ENCODE peak calls at places on chromosome 1, in seven cellular contexts. One of them, this sample, is unnamed.

GRCh38 chr1:116482490-116482889 is 88.3 kb downstream of the CD58 start:
- DNase-seq in DMS 273 treated with DMSO at 0.1 percent for 48 hours: no peak
- DNase-seq in adrenal gland: no peak
- DNase-seq in GM12878: no peak
- DNase-seq in memory B cell: no peak
- DNase-seq in stimulated activated CD4-positive, alpha-beta T cell treated with anti-CD3 and anti-CD28 coated beads, Interleukin-4, amount 100 ng/mL, for 1 hour: no peak
- DNase-seq in NCI-H1105 treated with DMSO at 0.1 percent for 48 hours: no peak
- DNase-seq in this sample: no peak

GRCh38 chr1:84300991-84301758 is at the start of gene SAMD13:
- DNase-seq in DMS 273 treated with DMSO at 0.1 percent for 48 hours: peak; percentile 67
- DNase-seq in adrenal gland: peak; percentile 92
- DNase-seq in GM12878: peak; percentile 37
- DNase-seq in memory B cell: no peak
- DNase-seq in stimulated activated CD4-positive, alpha-beta T cell treated with anti-CD3 and anti-CD28 coated beads, Interleukin-4, amount 100 ng/mL, for 1 hour: peak; percentile 27
- DNase-seq in NCI-H1105 treated with DMSO at 0.1 percent for 48 hours: peak; percentile 85
- DNase-seq in this sample: peak; percentile 79

GRCh38 chr1:235207202-235207565 is 46.1 kb upstream of the RBM34 start:
- DNase-seq in DMS 273 treated with DMSO at 0.1 percent for 48 hours: no peak
- DNase-seq in adrenal gland: no peak
- DNase-seq in GM12878: no peak
- DNase-seq in memory B cell: no peak
- DNase-seq in stimulated activated CD4-positive, alpha-beta T cell treated with anti-CD3 and anti-CD28 coated beads, Interleukin-4, amount 100 ng/mL, for 1 hour: peak; percentile 29
- DNase-seq in NCI-H1105 treated with DMSO at 0.1 percent for 48 hours: no peak
- DNase-seq in this sample: peak; percentile 71

GRCh38 chr1:165907256-165907857 is 79.9 kb downstream of the UCK2 start:
- DNase-seq in DMS 273 treated with DMSO at 0.1 percent for 48 hours: no peak
- DNase-seq in adrenal gland: no peak
- DNase-seq in GM12878: no peak
- DNase-seq in memory B cell: no peak
- DNase-seq in stimulated activated CD4-positive, alpha-beta T cell treated with anti-CD3 and anti-CD28 coated beads, Interleukin-4, amount 100 ng/mL, for 1 hour: no peak
- DNase-seq in NCI-H1105 treated with DMSO at 0.1 percent for 48 hours: no peak
- DNase-seq in this sample: no peak

GRCh38 chr1:228101994-228102790 is 933 bp downstream of the C1orf35 start:
- DNase-seq in DMS 273 treated with DMSO at 0.1 percent for 48 hours: no peak
- DNase-seq in adrenal gland: peak; percentile 59
- DNase-seq in GM12878: no peak
- DNase-seq in memory B cell: no peak
- DNase-seq in stimulated activated CD4-positive, alpha-beta T cell treated with anti-CD3 and anti-CD28 coated beads, Interleukin-4, amount 100 ng/mL, for 1 hour: peak; percentile 62
- DNase-seq in NCI-H1105 treated with DMSO at 0.1 percent for 48 hours: no peak
- DNase-seq in this sample: no peak

GRCh38 chr1:176066709-176067108 is 140.4 kb downstream of the COP1 start:
- DNase-seq in DMS 273 treated with DMSO at 0.1 percent for 48 hours: no peak
- DNase-seq in adrenal gland: no peak
- DNase-seq in GM12878: no peak
- DNase-seq in memory B cell: no peak
- DNase-seq in stimulated activated CD4-positive, alpha-beta T cell treated with anti-CD3 and anti-CD28 coated beads, Interleukin-4, amount 100 ng/mL, for 1 hour: no peak
- DNase-seq in NCI-H1105 treated with DMSO at 0.1 percent for 48 hours: no peak
- DNase-seq in this sample: peak; percentile 73

GRCh38 chr1:16013220-16013907 is 4.5 kb downstream of the HSPB7 start:
- DNase-seq in DMS 273 treated with DMSO at 0.1 percent for 48 hours: no peak
- DNase-seq in adrenal gland: peak; percentile 89
- DNase-seq in GM12878: peak; percentile 24
- DNase-seq in memory B cell: no peak
- DNase-seq in stimulated activated CD4-positive, alpha-beta T cell treated with anti-CD3 and anti-CD28 coated beads, Interleukin-4, amount 100 ng/mL, for 1 hour: peak; percentile 65
- DNase-seq in NCI-H1105 treated with DMSO at 0.1 percent for 48 hours: no peak
- DNase-seq in this sample: peak; percentile 87

GRCh38 chr1:180254854-180255253 is 24.8 kb downstream of the LHX4 start:
- DNase-seq in DMS 273 treated with DMSO at 0.1 percent for 48 hours: no peak
- DNase-seq in adrenal gland: no peak
- DNase-seq in GM12878: no peak
- DNase-seq in memory B cell: no peak
- DNase-seq in stimulated activated CD4-positive, alpha-beta T cell treated with anti-CD3 and anti-CD28 coated beads, Interleukin-4, amount 100 ng/mL, for 1 hour: no peak
- DNase-seq in NCI-H1105 treated with DMSO at 0.1 percent for 48 hours: no peak
- DNase-seq in this sample: no peak

GRCh38 chr1:215018555-215018954 is 64.0 kb upstream of the KCNK2 start:
- DNase-seq in DMS 273 treated with DMSO at 0.1 percent for 48 hours: no peak
- DNase-seq in adrenal gland: no peak
- DNase-seq in GM12878: no peak
- DNase-seq in memory B cell: no peak
- DNase-seq in stimulated activated CD4-positive, alpha-beta T cell treated with anti-CD3 and anti-CD28 coated beads, Interleukin-4, amount 100 ng/mL, for 1 hour: no peak
- DNase-seq in NCI-H1105 treated with DMSO at 0.1 percent for 48 hours: no peak
- DNase-seq in this sample: no peak

GRCh38 chr1:150572918-150573647 is 6.3 kb downstream of the MCL1 start:
- DNase-seq in DMS 273 treated with DMSO at 0.1 percent for 48 hours: no peak
- DNase-seq in adrenal gland: no peak
- DNase-seq in GM12878: no peak
- DNase-seq in memory B cell: no peak
- DNase-seq in stimulated activated CD4-positive, alpha-beta T cell treated with anti-CD3 and anti-CD28 coated beads, Interleukin-4, amount 100 ng/mL, for 1 hour: no peak
- DNase-seq in NCI-H1105 treated with DMSO at 0.1 percent for 48 hours: no peak
- DNase-seq in this sample: peak; percentile 19

GRCh38 chr1:26541816-26542711 is 12.5 kb downstream of the RPS6KA1 start:
- DNase-seq in DMS 273 treated with DMSO at 0.1 percent for 48 hours: no peak
- DNase-seq in adrenal gland: peak; percentile 88
- DNase-seq in GM12878: peak; percentile 88
- DNase-seq in memory B cell: peak; percentile 82
- DNase-seq in stimulated activated CD4-positive, alpha-beta T cell treated with anti-CD3 and anti-CD28 coated beads, Interleukin-4, amount 100 ng/mL, for 1 hour: peak; percentile 68
- DNase-seq in NCI-H1105 treated with DMSO at 0.1 percent for 48 hours: no peak
- DNase-seq in this sample: no peak

GRCh38 chr1:76124196-76124595 is 49.6 kb downstream of the ST6GALNAC3 start:
- DNase-seq in DMS 273 treated with DMSO at 0.1 percent for 48 hours: no peak
- DNase-seq in adrenal gland: no peak
- DNase-seq in GM12878: no peak
- DNase-seq in memory B cell: no peak
- DNase-seq in stimulated activated CD4-positive, alpha-beta T cell treated with anti-CD3 and anti-CD28 coated beads, Interleukin-4, amount 100 ng/mL, for 1 hour: no peak
- DNase-seq in NCI-H1105 treated with DMSO at 0.1 percent for 48 hours: no peak
- DNase-seq in this sample: no peak

GRCh38 chr1:145946477-145946986 is 11.3 kb downstream of the LIX1L start:
- DNase-seq in DMS 273 treated with DMSO at 0.1 percent for 48 hours: no peak
- DNase-seq in adrenal gland: no peak
- DNase-seq in GM12878: no peak
- DNase-seq in memory B cell: no peak
- DNase-seq in stimulated activated CD4-positive, alpha-beta T cell treated with anti-CD3 and anti-CD28 coated beads, Interleukin-4, amount 100 ng/mL, for 1 hour: no peak
- DNase-seq in NCI-H1105 treated with DMSO at 0.1 percent for 48 hours: no peak
- DNase-seq in this sample: no peak

GRCh38 chr1:42013881-42014470 is 95.3 kb upstream of the HIVEP3 start:
- DNase-seq in DMS 273 treated with DMSO at 0.1 percent for 48 hours: no peak
- DNase-seq in adrenal gland: peak; percentile 26
- DNase-seq in GM12878: no peak
- DNase-seq in memory B cell: no peak
- DNase-seq in stimulated activated CD4-positive, alpha-beta T cell treated with anti-CD3 and anti-CD28 coated beads, Interleukin-4, amount 100 ng/mL, for 1 hour: no peak
- DNase-seq in NCI-H1105 treated with DMSO at 0.1 percent for 48 hours: no peak
- DNase-seq in this sample: peak; percentile 9

GRCh38 chr1:109980324-109981127 is 4.0 kb upstream of the AHCYL1 start:
- DNase-seq in DMS 273 treated with DMSO at 0.1 percent for 48 hours: no peak
- DNase-seq in adrenal gland: no peak
- DNase-seq in GM12878: no peak
- DNase-seq in memory B cell: no peak
- DNase-seq in stimulated activated CD4-positive, alpha-beta T cell treated with anti-CD3 and anti-CD28 coated beads, Interleukin-4, amount 100 ng/mL, for 1 hour: peak; percentile 18
- DNase-seq in NCI-H1105 treated with DMSO at 0.1 percent for 48 hours: no peak
- DNase-seq in this sample: no peak

GRCh38 chr1:30319765-30320580 is 403.4 kb downstream of the MATN1 start:
- DNase-seq in DMS 273 treated with DMSO at 0.1 percent for 48 hours: no peak
- DNase-seq in adrenal gland: no peak
- DNase-seq in GM12878: no peak
- DNase-seq in memory B cell: no peak
- DNase-seq in stimulated activated CD4-positive, alpha-beta T cell treated with anti-CD3 and anti-CD28 coated beads, Interleukin-4, amount 100 ng/mL, for 1 hour: no peak
- DNase-seq in NCI-H1105 treated with DMSO at 0.1 percent for 48 hours: no peak
- DNase-seq in this sample: no peak

GRCh38 chr1:54121482-54122130 is 31.2 kb downstream of the CDCP2 start:
- DNase-seq in DMS 273 treated with DMSO at 0.1 percent for 48 hours: peak; percentile 33
- DNase-seq in adrenal gland: peak; percentile 85
- DNase-seq in GM12878: no peak
- DNase-seq in memory B cell: peak; percentile 36
- DNase-seq in stimulated activated CD4-positive, alpha-beta T cell treated with anti-CD3 and anti-CD28 coated beads, Interleukin-4, amount 100 ng/mL, for 1 hour: peak; percentile 66
- DNase-seq in NCI-H1105 treated with DMSO at 0.1 percent for 48 hours: peak; percentile 15
- DNase-seq in this sample: peak; percentile 77